ENCODE peak calls at places on chromosomes 4 and X, in seven cellular contexts. S is RPMI7951, D is A549, T is NCI-H187, P is MV-4-11, V is progenitor cell of endocrine pancreas, J is Ammon's horn. C is an unnamed sample.

GRCh38 chr4:121180558-121180957 is 16.4 kb upstream of the TNIP3 start:
- DNase-seq in T (no peak), S (no peak), P (no peak), V (no peak), J (no peak), D (no peak), C (no peak)

GRCh38 chr4:101201421-101201820 is 145.9 kb downstream of the PPP3CA start:
- DNase-seq in S (no peak), J (no peak), V (no peak), T (no peak), D (peak), P (no peak), C (no peak)

GRCh38 chr4:18664051-18664450 is 642.5 kb upstream of the LCORL start:
- DNase-seq in D (no peak), J (peak), S (no peak), P (no peak), V (no peak), T (no peak), C (no peak)

GRCh38 chr4:91916219-91916618 is 387.5 kb upstream of the GRID2 start:
- DNase-seq in J (no peak), D (no peak), V (no peak), T (no peak), S (no peak), P (no peak), C (no peak)

GRCh38 chr4:8419222-8420041 is 21.1 kb downstream of the ACOX3 start:
- DNase-seq in J (no peak), D (peak), V (no peak), T (no peak), S (peak), P (peak), C (no peak)

GRCh38 chrX:40474205-40474626 is 106.6 kb upstream of the ATP6AP2 start:
- DNase-seq in D (peak), P (no peak), S (no peak), J (no peak), T (peak), V (peak), C (no peak)

GRCh38 chr4:69639542-69639941 is at the start of gene UGT2A2:
- DNase-seq in V (no peak), D (no peak), S (no peak), P (no peak), J (no peak), T (no peak), C (no peak)

GRCh38 chr4:122702939-122703338 is 29.6 kb upstream of the BBS12 start:
- DNase-seq in S (no peak), T (no peak), V (no peak), J (no peak), P (no peak), D (no peak), C (no peak)

GRCh38 chr4:1693131-1693896 is 9.2 kb upstream of the FAM53A start:
- DNase-seq in S (peak), D (peak), P (peak), J (peak), T (peak), V (peak), C (no peak)

C was measured in DMS79.